ENCODE peak calls at places on chromosomes 13 and 19, in eight cellular contexts. W is endodermal cell, D is IMR-90, H is fibroblast of lung, R is GM12878, S is neural progenitor cell, M is mesendoderm, O is colonic mucosa. N is an unnamed sample.

GRCh38 chr19:57755031-57755430 is 8.4 kb downstream of the ZNF776 start:
- DNase-seq in W (no peak), D (no peak), H (no peak), R (no peak), S (no peak), M (no peak), O (no peak), N (no peak)

GRCh38 chr19:52991021-52991420 is 22.7 kb upstream of the ERVV-1 start:
- DNase-seq in W (no peak), D (no peak), H (no peak), R (no peak), S (no peak), M (no peak), O (no peak), N (no peak)

GRCh38 chr13:101785858-101786257 is 333.4 kb downstream of the ITGBL1 start:
- DNase-seq in W (peak), D (peak), H (peak), R (no peak), S (peak), M (peak), O (no peak), N (no peak)

GRCh38 chr13:83024226-83024625 is 858.0 kb downstream of the SLITRK1 start:
- DNase-seq in W (no peak), D (peak), H (no peak), R (no peak), S (no peak), M (no peak), O (no peak), N (no peak)

GRCh38 chr13:102569488-102569887 is 27.3 kb upstream of the TPP2 start:
- DNase-seq in W (no peak), D (peak), H (peak), R (no peak), S (no peak), M (no peak), O (no peak), N (no peak)

GRCh38 chr19:46639356-46640061 is 3.5 kb upstream of the GNG8 start:
- DNase-seq in W (no peak), D (peak), H (peak), R (no peak), S (peak), M (peak), O (peak), N (no peak)

GRCh38 chr13:27334774-27335490 is 64.3 kb downstream of the RASL11A start:
- DNase-seq in W (no peak), D (peak), H (peak), R (no peak), S (no peak), M (no peak), O (no peak), N (no peak)

GRCh38 chr19:289651-290538 is 1.3 kb downstream of the PLPP2 start:
- DNase-seq in W (peak), D (peak), H (peak), R (no peak), S (no peak), M (peak), O (peak), N (no peak)

GRCh38 chr13:50353651-50354415 is 338.6 kb downstream of the KCNRG start:
- DNase-seq in W (no peak), D (peak), H (peak), R (no peak), S (no peak), M (no peak), O (no peak), N (no peak)

GRCh38 chr19:7346488-7346971 is 2.2 kb upstream of the ARHGEF18 start:
- DNase-seq in W (no peak), D (no peak), H (no peak), R (no peak), S (no peak), M (no peak), O (no peak), N (no peak)

GRCh38 chr19:7351861-7352260 is 3.1 kb downstream of the ARHGEF18 start:
- DNase-seq in W (no peak), D (no peak), H (no peak), R (no peak), S (no peak), M (no peak), O (no peak), N (no peak)

GRCh38 chr19:7349961-7350711 is 1.4 kb downstream of the ARHGEF18 start:
- DNase-seq in W (no peak), D (no peak), H (no peak), R (no peak), S (no peak), M (no peak), O (no peak), N (no peak)

GRCh38 chr19:7349231-7349591 is 474 bp downstream of the ARHGEF18 start:
- DNase-seq in W (no peak), D (no peak), H (no peak), R (no peak), S (no peak), M (no peak), O (no peak), N (no peak)

DNA sequence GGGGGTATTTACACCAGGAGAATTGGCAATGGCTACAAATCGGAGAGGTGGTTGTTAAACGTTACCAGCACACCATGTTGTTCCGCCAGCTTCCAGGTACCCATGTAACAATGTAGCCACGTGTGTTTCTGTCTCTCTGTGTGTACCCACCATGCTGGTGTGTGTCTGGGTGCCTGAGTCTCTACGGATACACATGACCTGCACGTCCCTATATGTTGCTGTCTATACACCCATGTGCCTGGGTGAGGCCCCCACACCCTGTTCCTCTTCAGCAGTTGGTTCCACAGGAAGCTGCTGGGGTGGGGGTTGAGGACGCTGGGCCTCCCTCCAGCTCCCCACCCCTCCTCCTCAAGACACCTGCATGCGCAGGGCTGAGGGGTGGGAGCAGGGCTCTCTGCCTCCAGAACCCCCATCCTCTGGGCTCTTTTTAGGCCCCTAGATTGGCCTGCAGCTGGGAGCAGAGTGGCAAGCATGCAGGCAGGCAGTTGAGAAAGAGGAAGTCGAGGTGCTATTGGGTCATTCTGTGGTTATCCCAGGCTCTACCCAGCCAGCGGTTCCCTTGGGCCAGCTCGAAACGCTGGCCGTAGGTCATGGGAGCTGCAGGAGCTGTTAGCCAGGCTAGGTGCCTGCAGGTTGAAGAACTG is at the start of gene ARHGEF18:
- DNase-seq in W (no peak), D (no peak), H (no peak), R (peak), S (no peak), M (no peak), O (no peak), N (no peak)
- H3K4me3 ChIP-seq in W (no peak), D (no peak), H (no peak), R (peak), S (no peak), M (no peak), O (peak), N (no peak)

GRCh38 chr19:50647879-50648615 is 1.2 kb upstream of the C19orf81 start:
- DNase-seq in W (no peak), D (no peak), H (no peak), R (peak), S (no peak), M (no peak), O (no peak), N (no peak)
- H3K9ac ChIP-seq in W (no peak), D (no peak), H (no peak), R (no peak), S (no peak), M (no peak), O (no peak), N (no peak)

GRCh38 chr13:72199640-72200039 is 332.6 kb upstream of the DACH1 start:
- DNase-seq in W (no peak), D (no peak), H (no peak), R (no peak), S (no peak), M (no peak), O (no peak), N (no peak)
- H3K4me3 ChIP-seq in W (no peak), D (no peak), H (no peak), R (no peak), S (no peak), M (no peak), O (no peak), N (no peak)

DNA sequence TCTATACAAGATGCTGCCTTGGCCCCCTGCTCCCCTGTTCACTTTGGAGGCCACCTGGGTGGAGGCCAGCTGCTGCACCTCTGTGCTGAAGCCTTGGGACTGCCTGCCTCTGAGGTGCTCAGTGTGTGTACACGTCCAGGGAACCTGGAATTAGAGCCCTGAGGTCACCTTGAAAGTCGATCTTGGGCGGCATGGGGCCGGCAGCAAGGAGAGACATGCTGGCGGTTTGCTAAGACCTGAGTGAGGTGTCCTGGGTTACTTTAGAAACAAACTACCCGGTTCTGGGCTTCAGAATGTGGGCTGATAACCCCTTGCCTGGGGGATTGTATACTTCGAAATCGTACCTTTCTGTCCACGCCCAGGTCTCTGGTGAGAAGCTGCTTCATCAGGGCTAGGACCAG is 25.5 kb downstream of the TSSK6 start:
- DNase-seq in W (peak), D (no peak), H (no peak), R (no peak), S (peak), M (no peak), O (no peak), N (no peak)
- H3K9ac ChIP-seq in W (no peak), D (peak), H (peak), R (no peak), S (no peak), M (peak), O (peak), N (no peak)

GRCh38 chr13:100601716-100602115 is 13.1 kb upstream of the GGACT start:
- DNase-seq in W (no peak), D (no peak), H (no peak), R (no peak), S (no peak), M (no peak), O (no peak), N (no peak)

GRCh38 chr13:100600915-100601314 is 12.3 kb upstream of the GGACT start:
- DNase-seq in W (no peak), D (no peak), H (no peak), R (no peak), S (no peak), M (no peak), O (no peak), N (no peak)

GRCh38 chr13:100597253-100597652 is 8.7 kb upstream of the GGACT start:
- DNase-seq in W (no peak), D (peak), H (peak), R (no peak), S (no peak), M (no peak), O (no peak), N (no peak)

GRCh38 chr13:100602472-100603142 is 14.0 kb upstream of the GGACT start:
- DNase-seq in W (no peak), D (no peak), H (peak), R (no peak), S (no peak), M (no peak), O (no peak), N (no peak)

GRCh38 chr13:100600461-100600860 is 11.9 kb upstream of the GGACT start:
- DNase-seq in W (no peak), D (no peak), H (no peak), R (no peak), S (no peak), M (no peak), O (no peak), N (no peak)
- H3K4me3 ChIP-seq in W (no peak), D (no peak), H (no peak), R (no peak), S (no peak), M (no peak), O (no peak), N (no peak)

GRCh38 chr13:24882665-24883064 is 118.7 kb downstream of the RNF17 start:
- DNase-seq in W (no peak), D (no peak), H (no peak), R (no peak), S (no peak), M (no peak), O (no peak), N (no peak)

GRCh38 chr13:24878340-24878739 is 114.4 kb downstream of the RNF17 start:
- DNase-seq in W (no peak), D (no peak), H (no peak), R (no peak), S (no peak), M (no peak), O (no peak), N (no peak)

GRCh38 chr13:24875566-24875965 is 111.6 kb downstream of the RNF17 start:
- DNase-seq in W (no peak), D (no peak), H (no peak), R (no peak), S (no peak), M (no peak), O (no peak), N (no peak)

DNA sequence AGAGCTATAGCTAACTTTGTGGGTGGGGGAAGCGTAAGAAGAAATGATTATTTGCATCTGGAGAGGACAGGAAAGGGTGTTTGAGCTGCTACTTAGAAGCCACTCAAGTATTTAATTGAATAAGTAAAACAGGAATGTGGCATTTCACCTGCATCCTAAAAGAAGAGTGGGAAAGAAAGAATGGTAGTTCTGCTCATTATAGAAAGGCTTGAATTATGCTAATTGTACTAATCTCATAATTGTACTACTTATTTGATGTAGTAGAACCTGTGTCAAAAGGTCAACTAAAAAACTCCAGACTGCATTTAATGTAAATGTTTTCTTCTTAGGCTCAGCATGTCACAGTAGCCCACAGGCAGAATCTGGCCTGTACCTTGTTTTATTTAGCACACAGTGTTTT is 113.6 kb downstream of the RNF17 start:
- DNase-seq in W (no peak), D (no peak), H (no peak), R (no peak), S (no peak), M (no peak), O (no peak), N (no peak)
- H3K9ac ChIP-seq in W (no peak), D (no peak), H (no peak), R (no peak), S (no peak), M (no peak), O (no peak), N (no peak)

DNA sequence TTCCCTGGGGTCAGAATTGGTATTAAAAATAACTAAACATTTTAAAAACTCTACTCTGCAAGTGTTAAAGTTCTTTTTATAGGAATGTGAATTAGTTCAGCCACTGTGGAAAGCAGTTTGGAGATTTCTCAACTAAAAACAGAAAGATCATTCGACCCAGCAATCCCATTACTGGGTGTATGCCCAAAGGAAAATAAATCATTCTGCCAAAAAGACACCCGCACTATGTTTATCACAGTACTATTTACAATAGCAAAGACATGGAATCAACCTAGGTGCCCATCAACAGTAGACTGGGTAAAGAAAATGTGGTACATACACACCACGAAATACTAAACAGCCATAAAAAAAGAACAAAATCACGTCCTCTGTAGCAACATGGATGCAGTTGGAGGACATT is 657 bp upstream of the THSD1 start:
- DNase-seq in W (no peak), D (no peak), H (no peak), R (no peak), S (no peak), M (no peak), O (no peak), N (no peak)
- H3K4me3 ChIP-seq in W (no peak), D (peak), H (no peak), R (no peak), S (peak), M (no peak), O (no peak), N (peak)

DNA sequence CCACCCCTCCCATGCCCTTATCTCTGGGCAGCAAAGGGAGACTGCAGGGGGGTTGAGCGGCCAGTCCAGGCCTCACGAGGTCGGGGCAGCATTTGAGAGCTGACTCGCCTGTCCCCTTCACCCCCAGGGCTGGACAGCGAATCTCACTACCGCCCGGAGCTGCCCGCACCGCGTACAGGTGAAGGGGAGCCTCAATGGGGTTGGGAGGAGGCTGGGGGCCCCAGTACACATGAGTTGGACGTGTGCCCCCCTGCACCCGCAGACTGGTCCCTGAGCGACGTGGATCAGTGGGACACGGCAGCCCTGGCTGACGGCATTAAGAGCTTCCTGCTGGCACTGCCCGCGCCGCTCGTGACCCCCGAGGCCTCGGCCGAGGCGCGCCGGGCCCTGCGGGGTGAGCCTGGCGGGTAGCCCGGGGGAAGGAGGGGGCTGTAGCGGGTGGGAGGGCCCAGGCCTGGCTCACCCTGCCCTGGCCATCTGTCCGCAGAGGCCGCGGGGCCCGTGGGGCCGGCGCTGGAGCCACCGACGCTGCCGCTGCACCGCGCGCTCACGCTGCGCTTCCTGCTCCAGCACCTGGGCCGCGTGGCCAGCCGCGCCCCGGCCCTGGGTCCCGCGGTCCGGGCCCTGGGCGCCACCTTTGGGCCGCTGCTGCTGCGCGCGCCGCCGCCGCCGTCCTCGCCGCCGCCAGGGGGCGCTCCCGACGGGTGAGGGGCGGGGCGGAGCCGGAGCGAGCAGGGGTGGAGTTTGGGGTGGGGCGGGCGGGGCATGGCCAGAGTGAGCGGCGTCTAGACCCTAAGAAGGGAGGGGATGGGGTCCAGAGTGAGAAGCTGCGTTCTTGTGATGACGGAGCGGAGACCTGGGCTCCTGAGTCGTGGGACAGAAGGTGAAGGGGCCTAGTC is 8.1 kb downstream of the PIK3R2 start:
- DNase-seq in W (peak), D (peak), H (peak), R (no peak), S (peak), M (peak), O (peak), N (no peak)
- H3K9ac ChIP-seq in W (no peak), D (no peak), H (peak), R (peak), S (no peak), M (peak), O (peak), N (peak)

N was measured in SK-N-MC.